ENCODE peak calls at places on chromosomes 5 and 9, in four cellular contexts. One of them, this sample, is unnamed.

GRCh38 chr9:72695365-72695764 is 174.0 kb downstream of the TMC1 start:
- DNase-seq in GM12878: no peak
- DNase-seq in K562: peak; percentile 4
- DNase-seq in HL-60: no peak
- DNase-seq in this sample: no peak

GRCh38 chr9:133163559-133164208 is at the start of gene GBGT1:
- DNase-seq in K562: peak; percentile 85
- DNase-seq in HL-60: no peak
- DNase-seq in GM12878: no peak
- DNase-seq in this sample: no peak

GRCh38 chr5:90475436-90475980 is 844 bp downstream of the POLR3G start:
- DNase-seq in HL-60: no peak
- DNase-seq in K562: peak; percentile 48
- DNase-seq in GM12878: no peak
- DNase-seq in this sample: no peak

GRCh38 chr9:136535070-136535469 is 10.8 kb downstream of the NOTCH1 start:
- DNase-seq in GM12878: no peak
- DNase-seq in HL-60: no peak
- DNase-seq in K562: no peak
- DNase-seq in this sample: no peak

GRCh38 chr9:76271755-76272154 is 122.5 kb downstream of the RFK start:
- DNase-seq in GM12878: no peak
- DNase-seq in K562: no peak
- DNase-seq in HL-60: no peak
- DNase-seq in this sample: no peak

GRCh38 chr9:114464652-114465051 is 40.6 kb downstream of the WHRN start:
- DNase-seq in GM12878: no peak
- DNase-seq in HL-60: no peak
- DNase-seq in K562: no peak
- DNase-seq in this sample: no peak

GRCh38 chr9:10268500-10269485 is 344.0 kb downstream of the PTPRD start:
- DNase-seq in GM12878: no peak
- DNase-seq in K562: no peak
- DNase-seq in HL-60: no peak
- DNase-seq in this sample: peak; percentile 4

GRCh38 chr9:82170871-82171270 is 182.3 kb downstream of the SPATA31D1 start:
- DNase-seq in K562: no peak
- DNase-seq in GM12878: no peak
- DNase-seq in HL-60: no peak
- DNase-seq in this sample: no peak

GRCh38 chr5:149284501-149284900 is 12.8 kb downstream of the AFAP1L1 start:
- DNase-seq in HL-60: no peak
- DNase-seq in K562: no peak
- DNase-seq in GM12878: no peak
- DNase-seq in this sample: no peak

GRCh38 chr5:55037046-55037771 is 13.2 kb downstream of the GZMK start:
- DNase-seq in HL-60: no peak
- DNase-seq in K562: no peak
- DNase-seq in GM12878: no peak
- DNase-seq in this sample: no peak

GRCh38 chr9:132182609-132183073 is 20.8 kb downstream of the NTNG2 start:
- DNase-seq in K562: no peak
- DNase-seq in GM12878: no peak
- DNase-seq in HL-60: no peak
- DNase-seq in this sample: no peak

GRCh38 chr9:14165376-14166035 is 148.4 kb downstream of the NFIB start:
- DNase-seq in GM12878: no peak
- DNase-seq in HL-60: no peak
- DNase-seq in K562: no peak
- DNase-seq in this sample: no peak

GRCh38 chr5:80623911-80624457 is 30.5 kb upstream of the MSH3 start:
- DNase-seq in GM12878: no peak
- DNase-seq in K562: no peak
- DNase-seq in HL-60: no peak
- DNase-seq in this sample: no peak

GRCh38 chr5:131846536-131846935 is 49.7 kb upstream of the FNIP1 start:
- DNase-seq in HL-60: no peak
- DNase-seq in GM12878: no peak
- DNase-seq in K562: no peak
- DNase-seq in this sample: no peak

GRCh38 chr9:70229579-70229978 is 29.2 kb upstream of the SMC5 start:
- DNase-seq in K562: no peak
- DNase-seq in GM12878: no peak
- DNase-seq in HL-60: no peak
- DNase-seq in this sample: no peak

GRCh38 chr5:51286046-51286445 is 97.2 kb upstream of the ISL1 start:
- DNase-seq in HL-60: no peak
- DNase-seq in K562: no peak
- DNase-seq in GM12878: no peak
- DNase-seq in this sample: no peak

GRCh38 chr9:89178162-89179120 is at the start of gene SHC3:
- DNase-seq in K562: no peak
- DNase-seq in HL-60: no peak
- DNase-seq in GM12878: no peak
- DNase-seq in this sample: no peak

GRCh38 chr9:94666364-94667099 is 27.2 kb upstream of the FBP1 start:
- DNase-seq in K562: no peak
- DNase-seq in HL-60: no peak
- DNase-seq in GM12878: no peak
- DNase-seq in this sample: no peak

GRCh38 chr5:15499528-15500325 is at the start of gene FBXL7:
- DNase-seq in K562: no peak
- DNase-seq in HL-60: no peak
- DNase-seq in GM12878: no peak
- DNase-seq in this sample: peak; percentile 25

GRCh38 chr5:590343-590742 is 21.8 kb upstream of the CEP72 start:
- DNase-seq in K562: no peak
- DNase-seq in GM12878: no peak
- DNase-seq in HL-60: no peak
- DNase-seq in this sample: no peak

GRCh38 chr5:3033033-3033755 is 281.7 kb upstream of the IRX2 start:
- DNase-seq in HL-60: no peak
- DNase-seq in GM12878: no peak
- DNase-seq in K562: no peak
- DNase-seq in this sample: no peak

GRCh38 chr9:133130721-133131244 is 9.7 kb upstream of the RALGDS start:
- DNase-seq in K562: no peak
- DNase-seq in GM12878: no peak
- DNase-seq in HL-60: no peak
- DNase-seq in this sample: peak; percentile 79

GRCh38 chr5:132816554-132816953 is 3.5 kb downstream of the SOWAHA start:
- DNase-seq in K562: no peak
- DNase-seq in GM12878: no peak
- DNase-seq in HL-60: no peak
- DNase-seq in this sample: no peak

GRCh38 chr5:91864902-91865420 is 481.8 kb upstream of the ARRDC3 start:
- DNase-seq in K562: no peak
- DNase-seq in GM12878: no peak
- DNase-seq in HL-60: no peak
- DNase-seq in this sample: no peak

GRCh38 chr9:80146466-80146865 is 574.7 kb downstream of the TLE4 start:
- DNase-seq in K562: no peak
- DNase-seq in GM12878: no peak
- DNase-seq in HL-60: no peak
- DNase-seq in this sample: no peak

GRCh38 chr9:137534256-137535119 is 15.7 kb downstream of the PNPLA7 start:
- DNase-seq in K562: peak; percentile 69
- DNase-seq in HL-60: peak; percentile 41
- DNase-seq in GM12878: no peak
- DNase-seq in this sample: no peak

GRCh38 chr5:78887384-78888118 is 97.6 kb downstream of the ARSB start:
- DNase-seq in K562: no peak
- DNase-seq in HL-60: no peak
- DNase-seq in GM12878: peak; percentile 78
- DNase-seq in this sample: peak; percentile 24

GRCh38 chr5:126139086-126139485 is 284.1 kb upstream of the GRAMD2B start:
- DNase-seq in GM12878: no peak
- DNase-seq in K562: no peak
- DNase-seq in HL-60: no peak
- DNase-seq in this sample: no peak

GRCh38 chr5:95843733-95844223 is 21.3 kb upstream of the GLRX start:
- DNase-seq in HL-60: no peak
- DNase-seq in K562: no peak
- DNase-seq in GM12878: no peak
- DNase-seq in this sample: no peak

GRCh38 chr9:101219030-101219429 is 165.8 kb downstream of the BAAT start:
- DNase-seq in HL-60: no peak
- DNase-seq in K562: no peak
- DNase-seq in GM12878: no peak
- DNase-seq in this sample: no peak

GRCh38 chr5:126525630-126526245 is 69.3 kb downstream of the ALDH7A1 start:
- DNase-seq in GM12878: no peak
- DNase-seq in K562: no peak
- DNase-seq in HL-60: no peak
- DNase-seq in this sample: no peak

GRCh38 chr5:109053995-109054417 is 306.3 kb downstream of the FER start:
- DNase-seq in HL-60: no peak
- DNase-seq in GM12878: peak; percentile 38
- DNase-seq in K562: no peak
- DNase-seq in this sample: no peak

DNA sequence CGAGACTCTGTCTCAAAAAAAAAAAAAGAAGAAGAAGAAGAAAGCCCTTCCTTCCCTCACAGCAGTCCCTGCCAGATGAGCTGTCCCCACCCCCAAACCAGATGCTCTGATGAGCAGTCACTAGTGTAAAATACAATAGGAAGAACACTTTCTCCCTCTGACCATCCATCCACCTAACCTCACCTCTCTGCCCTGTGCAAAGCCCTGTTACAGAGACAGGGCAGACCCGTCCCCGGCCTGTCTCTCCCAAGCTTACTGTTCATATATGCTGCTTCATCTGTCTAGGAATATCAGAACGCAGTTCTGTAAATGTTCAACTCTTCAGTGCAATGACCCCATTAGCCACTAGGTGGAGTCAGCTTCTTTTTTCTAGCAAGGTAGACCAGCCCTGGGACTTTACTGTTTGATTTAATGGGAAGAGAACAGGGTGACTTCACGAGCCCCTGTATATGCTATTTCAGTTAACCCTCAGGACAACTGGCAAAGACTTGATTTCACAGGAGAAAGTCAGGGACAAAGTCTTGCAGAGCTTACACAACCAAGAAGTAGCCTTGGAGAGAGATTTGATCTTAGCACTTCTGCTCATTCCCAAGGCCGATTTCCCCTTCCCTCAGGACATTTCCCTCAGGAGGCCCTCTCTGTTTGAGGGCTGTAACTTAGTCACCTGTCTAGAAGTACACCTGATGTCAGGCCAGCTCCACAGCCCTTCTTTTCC is 14.9 kb upstream of the FGFR4 start:
- DNase-seq in GM12878: peak; percentile 56
- DNase-seq in HL-60: peak; percentile 41
- DNase-seq in K562: peak; percentile 66
- DNase-seq in this sample: no peak
- TF ChIP-seq SPI1 in GM12878: no peak
- TF ChIP-seq SPI1 in HL-60: peak; percentile 1
- TF ChIP-seq SPI1 in K562: no peak
- TF ChIP-seq SPI1 in this sample: no peak

GRCh38 chr5:72611111-72611724 is 104.0 kb upstream of the ZNF366 start:
- DNase-seq in GM12878: no peak
- DNase-seq in HL-60: no peak
- DNase-seq in K562: peak; percentile 69
- DNase-seq in this sample: peak; percentile 25
- TF ChIP-seq POLR2AphosphoS5 in GM12878: no peak
- TF ChIP-seq POLR2AphosphoS5 in HL-60: no peak
- TF ChIP-seq POLR2AphosphoS5 in K562: no peak
- TF ChIP-seq POLR2AphosphoS5 in this sample: no peak

GRCh38 chr5:163459465-163459887 is 426 bp downstream of the NUDCD2 start:
- DNase-seq in GM12878: no peak
- DNase-seq in HL-60: peak; percentile 31
- DNase-seq in K562: no peak
- DNase-seq in this sample: no peak
- TF ChIP-seq SPI1 in GM12878: no peak
- TF ChIP-seq SPI1 in HL-60: no peak
- TF ChIP-seq SPI1 in K562: no peak
- TF ChIP-seq SPI1 in this sample: no peak

GRCh38 chr5:150539206-150539605 is 31.3 kb downstream of the NDST1 start:
- DNase-seq in HL-60: no peak
- DNase-seq in K562: no peak
- DNase-seq in GM12878: no peak
- DNase-seq in this sample: no peak
- TF ChIP-seq POLR2AphosphoS5 in HL-60: no peak
- TF ChIP-seq POLR2AphosphoS5 in K562: no peak
- TF ChIP-seq POLR2AphosphoS5 in GM12878: no peak
- TF ChIP-seq POLR2AphosphoS5 in this sample: no peak

GRCh38 chr9:91519520-91520270 is 96.1 kb upstream of the NFIL3 start:
- DNase-seq in K562: no peak
- DNase-seq in HL-60: no peak
- DNase-seq in GM12878: no peak
- DNase-seq in this sample: no peak

GRCh38 chr9:91516781-91517180 is 93.1 kb upstream of the NFIL3 start:
- DNase-seq in HL-60: no peak
- DNase-seq in K562: no peak
- DNase-seq in GM12878: no peak
- DNase-seq in this sample: no peak

GRCh38 chr9:91516061-91516460 is 92.4 kb upstream of the NFIL3 start:
- DNase-seq in K562: no peak
- DNase-seq in HL-60: no peak
- DNase-seq in GM12878: no peak
- DNase-seq in this sample: no peak

GRCh38 chr9:91515074-91515687 is 91.5 kb upstream of the NFIL3 start:
- DNase-seq in HL-60: no peak
- DNase-seq in K562: peak; percentile 49
- DNase-seq in GM12878: peak; percentile 30
- DNase-seq in this sample: no peak
- TF ChIP-seq SPI1 in HL-60: no peak
- TF ChIP-seq SPI1 in K562: no peak
- TF ChIP-seq SPI1 in GM12878: no peak
- TF ChIP-seq SPI1 in this sample: no peak

GRCh38 chr5:142769793-142770649 is at the start of gene ARHGAP26:
- DNase-seq in GM12878: peak; percentile 70
- DNase-seq in K562: peak; percentile 95
- DNase-seq in HL-60: peak; percentile 79
- DNase-seq in this sample: peak; percentile 92
- TF ChIP-seq POLR2AphosphoS5 in GM12878: peak; percentile 54
- TF ChIP-seq POLR2AphosphoS5 in K562: no peak
- TF ChIP-seq POLR2AphosphoS5 in HL-60: peak; percentile 71
- TF ChIP-seq POLR2AphosphoS5 in this sample: no peak

GRCh38 chr5:128965011-128965637 is at the start of gene SLC27A6:
- DNase-seq in HL-60: no peak
- DNase-seq in K562: peak; percentile 55
- DNase-seq in GM12878: no peak
- DNase-seq in this sample: peak; percentile 22
- TF ChIP-seq SPI1 in HL-60: no peak
- TF ChIP-seq SPI1 in K562: no peak
- TF ChIP-seq SPI1 in GM12878: no peak
- TF ChIP-seq SPI1 in this sample: no peak